ENCODE peak calls at places on chromosomes 13 and 19, in five cellular contexts. S is cardiac muscle cell, D is fibroblast of lung, T is hepatocyte, N is lower lobe of right lung. C is an unnamed sample.

GRCh38 chr13:40193290-40194203 is 472.9 kb downstream of the FOXO1 start:
- DNase-seq in S (no peak), D (peak; percentile 37), T (no peak), N (no peak), C (no peak)

GRCh38 chr19:39212377-39212742 is 8.3 kb upstream of the SYCN start:
- DNase-seq in S (peak; percentile 18), D (peak; percentile 11), T (no peak), N (peak; percentile 60), C (peak; percentile 12)

GRCh38 chr19:34428549-34429285 is 536 bp downstream of the UBA2 start:
- DNase-seq in S (peak; percentile 46), D (peak; percentile 29), T (peak; percentile 58), N (peak; percentile 59), C (no peak)

GRCh38 chr19:10812902-10813404 is 23.1 kb downstream of the TMED1 start:
- DNase-seq in S (peak; percentile 95), D (peak; percentile 93), T (peak; percentile 72), N (no peak), C (peak; percentile 93)

GRCh38 chr19:38263696-38264485 is 482 bp upstream of the SPINT2 start:
- DNase-seq in S (peak; percentile 69), D (no peak), T (peak; percentile 97), N (no peak), C (peak; percentile 63)

GRCh38 chr13:80668452-80668851 is 327.5 kb upstream of the SPRY2 start:
- DNase-seq in S (no peak), D (no peak), T (no peak), N (no peak), C (no peak)

GRCh38 chr13:75222031-75222430 is 259.9 kb downstream of the TBC1D4 start:
- DNase-seq in S (peak; percentile 80), D (peak; percentile 65), T (no peak), N (no peak), C (no peak)

GRCh38 chr13:112761701-112762689 is 72.2 kb downstream of the ATP11A start:
- DNase-seq in S (peak; percentile 89), D (peak; percentile 34), T (peak; percentile 53), N (peak; percentile 78), C (no peak)

GRCh38 chr13:59706101-59706976 is 457.4 kb downstream of the DIAPH3 start:
- DNase-seq in S (no peak), D (no peak), T (no peak), N (no peak), C (no peak)

DNA sequence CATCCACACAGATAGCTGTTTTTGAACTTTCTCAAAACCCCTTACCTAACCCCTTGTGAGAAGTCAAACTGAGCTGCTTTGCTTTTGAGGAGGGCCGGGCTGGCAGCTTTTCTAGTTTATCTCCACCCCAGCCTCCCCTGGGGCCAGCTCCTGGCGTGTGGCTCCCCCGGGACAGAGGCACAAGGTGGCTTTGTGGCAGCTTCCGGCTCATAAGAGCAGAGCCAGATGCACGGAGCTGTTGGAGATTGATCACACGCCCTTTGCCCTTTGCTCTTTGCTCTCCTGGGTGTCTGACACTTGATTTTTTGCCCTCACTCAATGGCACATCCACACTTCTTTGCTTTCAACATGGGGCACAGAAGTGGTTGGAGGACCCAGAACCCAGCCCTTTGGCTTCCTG is 25.0 kb upstream of the RNF113B start:
- DNase-seq in S (no peak), D (no peak), T (no peak), N (no peak), C (no peak)
- H3K27ac ChIP-seq in S (peak overlapping the region; percentile 70), D (peak overlapping the region; percentile 24), T (peak overlapping the region; percentile 1), N (no peak overlapping the region), C (no peak overlapping the region)

GRCh38 chr19:29016926-29017760 is 195.8 kb downstream of the UQCRFS1 start:
- DNase-seq in S (no peak), D (no peak), T (no peak), N (no peak), C (no peak)
- H3K4me3 ChIP-seq in S (no peak overlapping the region), D (no peak overlapping the region), T (no peak overlapping the region), N (no peak overlapping the region), C (no peak overlapping the region)

GRCh38 chr13:43111887-43112400 is 88.6 kb downstream of the DNAJC15 start:
- DNase-seq in S (no peak), D (no peak), T (no peak), N (no peak), C (no peak)
- TF ChIP-seq CTCF in S (no peak), D (no peak), T (no peak), N (no peak), C (no peak)

GRCh38 chr19:51690359-51691121 is 2.6 kb upstream of the SPACA6 start:
- DNase-seq in S (peak; percentile 91), D (peak; percentile 78), T (peak; percentile 90), N (peak; percentile 63), C (peak; percentile 59)
- H3K27ac ChIP-seq in S (peak overlapping the region; percentile 51), D (peak overlapping the region; percentile 93), T (peak overlapping the region; percentile 98), N (peak overlapping the region; percentile 84), C (peak overlapping the region; percentile 96)

C was measured in brain microvascular endothelial cell.